ENCODE peak calls at places on chromosome 22, in ten cellular contexts. One of them, this sample, is unnamed.

GRCh38 chr22:31790240-31790639 is 36.4 kb downstream of the DEPDC5 start:
- DNase-seq in GM23248: no peak
- DNase-seq in stimulated activated CD4-positive, alpha-beta T cell treated with anti-CD3 and anti-CD28 coated beads, Interleukin-15, amount 100 ng/mL, for 1 hour: no peak
- DNase-seq in heart right ventricle: no peak
- DNase-seq in osteocyte: no peak
- DNase-seq in CD14-positive monocyte: no peak
- DNase-seq in activated T-cell treated with anti-CD3 and anti-CD28 coated beads, Interleukin-2, amount 50 U/mL, for 72 hours: no peak
- DNase-seq in H9: no peak
- DNase-seq in NCI-H460: no peak
- DNase-seq in choroid plexus epithelial cell: no peak
- DNase-seq in this sample: no peak

GRCh38 chr22:21106000-21106399 is 60.3 kb downstream of the LRRC74B start:
- DNase-seq in heart right ventricle: no peak
- DNase-seq in CD14-positive monocyte: no peak
- DNase-seq in stimulated activated CD4-positive, alpha-beta T cell treated with anti-CD3 and anti-CD28 coated beads, Interleukin-15, amount 100 ng/mL, for 1 hour: no peak
- DNase-seq in osteocyte: no peak
- DNase-seq in choroid plexus epithelial cell: no peak
- DNase-seq in GM23248: no peak
- DNase-seq in activated T-cell treated with anti-CD3 and anti-CD28 coated beads, Interleukin-2, amount 50 U/mL, for 72 hours: no peak
- DNase-seq in NCI-H460: no peak
- DNase-seq in H9: no peak
- DNase-seq in this sample: no peak

GRCh38 chr22:23103199-23103954 is 33.1 kb downstream of the GNAZ start:
- DNase-seq in GM23248: no peak
- DNase-seq in stimulated activated CD4-positive, alpha-beta T cell treated with anti-CD3 and anti-CD28 coated beads, Interleukin-15, amount 100 ng/mL, for 1 hour: no peak
- DNase-seq in heart right ventricle: no peak
- DNase-seq in activated T-cell treated with anti-CD3 and anti-CD28 coated beads, Interleukin-2, amount 50 U/mL, for 72 hours: no peak
- DNase-seq in H9: no peak
- DNase-seq in choroid plexus epithelial cell: no peak
- DNase-seq in NCI-H460: no peak
- DNase-seq in osteocyte: no peak
- DNase-seq in CD14-positive monocyte: no peak
- DNase-seq in this sample: no peak

GRCh38 chr22:45231293-45231692 is 9.4 kb downstream of the KIAA0930 start:
- DNase-seq in heart right ventricle: no peak
- DNase-seq in stimulated activated CD4-positive, alpha-beta T cell treated with anti-CD3 and anti-CD28 coated beads, Interleukin-15, amount 100 ng/mL, for 1 hour: no peak
- DNase-seq in choroid plexus epithelial cell: no peak
- DNase-seq in H9: no peak
- DNase-seq in GM23248: no peak
- DNase-seq in CD14-positive monocyte: no peak
- DNase-seq in NCI-H460: no peak
- DNase-seq in osteocyte: no peak
- DNase-seq in activated T-cell treated with anti-CD3 and anti-CD28 coated beads, Interleukin-2, amount 50 U/mL, for 72 hours: no peak
- DNase-seq in this sample: no peak

GRCh38 chr22:44883011-44883421 is 126.8 kb downstream of the PHF21B start:
- DNase-seq in stimulated activated CD4-positive, alpha-beta T cell treated with anti-CD3 and anti-CD28 coated beads, Interleukin-15, amount 100 ng/mL, for 1 hour: no peak
- DNase-seq in osteocyte: no peak
- DNase-seq in H9: peak
- DNase-seq in NCI-H460: no peak
- DNase-seq in heart right ventricle: no peak
- DNase-seq in choroid plexus epithelial cell: no peak
- DNase-seq in CD14-positive monocyte: no peak
- DNase-seq in activated T-cell treated with anti-CD3 and anti-CD28 coated beads, Interleukin-2, amount 50 U/mL, for 72 hours: no peak
- DNase-seq in GM23248: no peak
- DNase-seq in this sample: no peak

GRCh38 chr22:37563153-37564081 is 3.1 kb downstream of the CDC42EP1 start:
- DNase-seq in H9: no peak
- DNase-seq in CD14-positive monocyte: no peak
- DNase-seq in GM23248: peak
- DNase-seq in heart right ventricle: peak
- DNase-seq in stimulated activated CD4-positive, alpha-beta T cell treated with anti-CD3 and anti-CD28 coated beads, Interleukin-15, amount 100 ng/mL, for 1 hour: no peak
- DNase-seq in activated T-cell treated with anti-CD3 and anti-CD28 coated beads, Interleukin-2, amount 50 U/mL, for 72 hours: no peak
- DNase-seq in NCI-H460: no peak
- DNase-seq in choroid plexus epithelial cell: peak
- DNase-seq in osteocyte: peak
- DNase-seq in this sample: no peak

GRCh38 chr22:24418786-24419479 is 8.5 kb upstream of the ADORA2A start:
- DNase-seq in osteocyte: no peak
- DNase-seq in CD14-positive monocyte: peak
- DNase-seq in heart right ventricle: no peak
- DNase-seq in GM23248: no peak
- DNase-seq in stimulated activated CD4-positive, alpha-beta T cell treated with anti-CD3 and anti-CD28 coated beads, Interleukin-15, amount 100 ng/mL, for 1 hour: no peak
- DNase-seq in H9: no peak
- DNase-seq in activated T-cell treated with anti-CD3 and anti-CD28 coated beads, Interleukin-2, amount 50 U/mL, for 72 hours: no peak
- DNase-seq in NCI-H460: no peak
- DNase-seq in choroid plexus epithelial cell: no peak
- DNase-seq in this sample: no peak

GRCh38 chr22:46649176-46650077 is 29.2 kb downstream of the GRAMD4 start:
- DNase-seq in heart right ventricle: peak
- DNase-seq in osteocyte: no peak
- DNase-seq in CD14-positive monocyte: no peak
- DNase-seq in activated T-cell treated with anti-CD3 and anti-CD28 coated beads, Interleukin-2, amount 50 U/mL, for 72 hours: no peak
- DNase-seq in H9: no peak
- DNase-seq in choroid plexus epithelial cell: peak
- DNase-seq in stimulated activated CD4-positive, alpha-beta T cell treated with anti-CD3 and anti-CD28 coated beads, Interleukin-15, amount 100 ng/mL, for 1 hour: no peak
- DNase-seq in GM23248: peak
- DNase-seq in NCI-H460: peak
- DNase-seq in this sample: peak

GRCh38 chr22:37892566-37893338 is 13.3 kb upstream of the MICALL1 start:
- DNase-seq in CD14-positive monocyte: no peak
- DNase-seq in choroid plexus epithelial cell: no peak
- DNase-seq in osteocyte: no peak
- DNase-seq in activated T-cell treated with anti-CD3 and anti-CD28 coated beads, Interleukin-2, amount 50 U/mL, for 72 hours: no peak
- DNase-seq in GM23248: no peak
- DNase-seq in stimulated activated CD4-positive, alpha-beta T cell treated with anti-CD3 and anti-CD28 coated beads, Interleukin-15, amount 100 ng/mL, for 1 hour: no peak
- DNase-seq in NCI-H460: no peak
- DNase-seq in H9: no peak
- DNase-seq in heart right ventricle: peak
- DNase-seq in this sample: no peak

GRCh38 chr22:21009638-21010425 is 5.1 kb upstream of the P2RX6 start:
- DNase-seq in NCI-H460: no peak
- DNase-seq in stimulated activated CD4-positive, alpha-beta T cell treated with anti-CD3 and anti-CD28 coated beads, Interleukin-15, amount 100 ng/mL, for 1 hour: no peak
- DNase-seq in GM23248: peak
- DNase-seq in heart right ventricle: no peak
- DNase-seq in CD14-positive monocyte: no peak
- DNase-seq in choroid plexus epithelial cell: peak
- DNase-seq in H9: peak
- DNase-seq in activated T-cell treated with anti-CD3 and anti-CD28 coated beads, Interleukin-2, amount 50 U/mL, for 72 hours: no peak
- DNase-seq in osteocyte: no peak
- DNase-seq in this sample: peak

GRCh38 chr22:50178871-50179869 is 6.5 kb upstream of the TRABD start:
- DNase-seq in CD14-positive monocyte: peak
- DNase-seq in choroid plexus epithelial cell: no peak
- DNase-seq in activated T-cell treated with anti-CD3 and anti-CD28 coated beads, Interleukin-2, amount 50 U/mL, for 72 hours: no peak
- DNase-seq in H9: no peak
- DNase-seq in stimulated activated CD4-positive, alpha-beta T cell treated with anti-CD3 and anti-CD28 coated beads, Interleukin-15, amount 100 ng/mL, for 1 hour: no peak
- DNase-seq in NCI-H460: no peak
- DNase-seq in GM23248: no peak
- DNase-seq in heart right ventricle: no peak
- DNase-seq in osteocyte: no peak
- DNase-seq in this sample: no peak

GRCh38 chr22:35215993-35216392 is 41.3 kb upstream of the HMGXB4 start:
- DNase-seq in CD14-positive monocyte: no peak
- DNase-seq in stimulated activated CD4-positive, alpha-beta T cell treated with anti-CD3 and anti-CD28 coated beads, Interleukin-15, amount 100 ng/mL, for 1 hour: no peak
- DNase-seq in H9: no peak
- DNase-seq in activated T-cell treated with anti-CD3 and anti-CD28 coated beads, Interleukin-2, amount 50 U/mL, for 72 hours: no peak
- DNase-seq in choroid plexus epithelial cell: no peak
- DNase-seq in GM23248: no peak
- DNase-seq in NCI-H460: no peak
- DNase-seq in heart right ventricle: no peak
- DNase-seq in osteocyte: no peak
- DNase-seq in this sample: no peak

GRCh38 chr22:46007848-46008261 is 30.9 kb upstream of the WNT7B start:
- DNase-seq in activated T-cell treated with anti-CD3 and anti-CD28 coated beads, Interleukin-2, amount 50 U/mL, for 72 hours: no peak
- DNase-seq in H9: no peak
- DNase-seq in NCI-H460: peak
- DNase-seq in GM23248: peak
- DNase-seq in CD14-positive monocyte: no peak
- DNase-seq in heart right ventricle: peak
- DNase-seq in choroid plexus epithelial cell: peak
- DNase-seq in stimulated activated CD4-positive, alpha-beta T cell treated with anti-CD3 and anti-CD28 coated beads, Interleukin-15, amount 100 ng/mL, for 1 hour: no peak
- DNase-seq in osteocyte: no peak
- DNase-seq in this sample: no peak

GRCh38 chr22:17924735-17925727 is 99.3 kb downstream of the MICAL3 start:
- DNase-seq in NCI-H460: no peak
- DNase-seq in stimulated activated CD4-positive, alpha-beta T cell treated with anti-CD3 and anti-CD28 coated beads, Interleukin-15, amount 100 ng/mL, for 1 hour: no peak
- DNase-seq in choroid plexus epithelial cell: peak
- DNase-seq in CD14-positive monocyte: no peak
- DNase-seq in osteocyte: no peak
- DNase-seq in H9: no peak
- DNase-seq in GM23248: no peak
- DNase-seq in activated T-cell treated with anti-CD3 and anti-CD28 coated beads, Interleukin-2, amount 50 U/mL, for 72 hours: no peak
- DNase-seq in heart right ventricle: no peak
- DNase-seq in this sample: no peak

GRCh38 chr22:31227186-31227585 is 15.1 kb downstream of the LIMK2 start:
- DNase-seq in choroid plexus epithelial cell: no peak
- DNase-seq in H9: no peak
- DNase-seq in activated T-cell treated with anti-CD3 and anti-CD28 coated beads, Interleukin-2, amount 50 U/mL, for 72 hours: no peak
- DNase-seq in stimulated activated CD4-positive, alpha-beta T cell treated with anti-CD3 and anti-CD28 coated beads, Interleukin-15, amount 100 ng/mL, for 1 hour: no peak
- DNase-seq in osteocyte: no peak
- DNase-seq in CD14-positive monocyte: no peak
- DNase-seq in NCI-H460: no peak
- DNase-seq in GM23248: no peak
- DNase-seq in heart right ventricle: no peak
- DNase-seq in this sample: no peak

GRCh38 chr22:45096256-45096907 is 67.3 kb upstream of the NUP50 start:
- DNase-seq in CD14-positive monocyte: peak
- DNase-seq in GM23248: peak
- DNase-seq in NCI-H460: peak
- DNase-seq in H9: peak
- DNase-seq in choroid plexus epithelial cell: peak
- DNase-seq in activated T-cell treated with anti-CD3 and anti-CD28 coated beads, Interleukin-2, amount 50 U/mL, for 72 hours: peak
- DNase-seq in osteocyte: no peak
- DNase-seq in heart right ventricle: no peak
- DNase-seq in stimulated activated CD4-positive, alpha-beta T cell treated with anti-CD3 and anti-CD28 coated beads, Interleukin-15, amount 100 ng/mL, for 1 hour: peak
- DNase-seq in this sample: peak

GRCh38 chr22:23073506-23074229 is 3.3 kb downstream of the GNAZ start:
- DNase-seq in choroid plexus epithelial cell: no peak
- DNase-seq in H9: no peak
- DNase-seq in GM23248: no peak
- DNase-seq in osteocyte: no peak
- DNase-seq in stimulated activated CD4-positive, alpha-beta T cell treated with anti-CD3 and anti-CD28 coated beads, Interleukin-15, amount 100 ng/mL, for 1 hour: no peak
- DNase-seq in activated T-cell treated with anti-CD3 and anti-CD28 coated beads, Interleukin-2, amount 50 U/mL, for 72 hours: no peak
- DNase-seq in CD14-positive monocyte: peak
- DNase-seq in heart right ventricle: peak
- DNase-seq in NCI-H460: no peak
- DNase-seq in this sample: no peak

GRCh38 chr22:22554324-22555284 is 4.5 kb downstream of the PRAME start:
- DNase-seq in choroid plexus epithelial cell: no peak
- DNase-seq in activated T-cell treated with anti-CD3 and anti-CD28 coated beads, Interleukin-2, amount 50 U/mL, for 72 hours: no peak
- DNase-seq in H9: no peak
- DNase-seq in stimulated activated CD4-positive, alpha-beta T cell treated with anti-CD3 and anti-CD28 coated beads, Interleukin-15, amount 100 ng/mL, for 1 hour: no peak
- DNase-seq in NCI-H460: no peak
- DNase-seq in CD14-positive monocyte: no peak
- DNase-seq in GM23248: no peak
- DNase-seq in heart right ventricle: no peak
- DNase-seq in osteocyte: no peak
- DNase-seq in this sample: no peak

GRCh38 chr22:23772315-23773246 is at the start of gene MMP11:
- DNase-seq in stimulated activated CD4-positive, alpha-beta T cell treated with anti-CD3 and anti-CD28 coated beads, Interleukin-15, amount 100 ng/mL, for 1 hour: peak
- DNase-seq in osteocyte: no peak
- DNase-seq in choroid plexus epithelial cell: no peak
- DNase-seq in NCI-H460: no peak
- DNase-seq in GM23248: peak
- DNase-seq in CD14-positive monocyte: no peak
- DNase-seq in activated T-cell treated with anti-CD3 and anti-CD28 coated beads, Interleukin-2, amount 50 U/mL, for 72 hours: peak
- DNase-seq in H9: peak
- DNase-seq in heart right ventricle: peak
- DNase-seq in this sample: no peak

GRCh38 chr22:49535126-49535525 is 292.5 kb downstream of the BRD1 start:
- DNase-seq in GM23248: no peak
- DNase-seq in NCI-H460: no peak
- DNase-seq in CD14-positive monocyte: no peak
- DNase-seq in choroid plexus epithelial cell: no peak
- DNase-seq in H9: peak
- DNase-seq in osteocyte: no peak
- DNase-seq in heart right ventricle: no peak
- DNase-seq in activated T-cell treated with anti-CD3 and anti-CD28 coated beads, Interleukin-2, amount 50 U/mL, for 72 hours: no peak
- DNase-seq in stimulated activated CD4-positive, alpha-beta T cell treated with anti-CD3 and anti-CD28 coated beads, Interleukin-15, amount 100 ng/mL, for 1 hour: no peak
- DNase-seq in this sample: no peak

GRCh38 chr22:38077595-38077994 is 6.4 kb downstream of the SLC16A8 start:
- DNase-seq in choroid plexus epithelial cell: no peak
- DNase-seq in activated T-cell treated with anti-CD3 and anti-CD28 coated beads, Interleukin-2, amount 50 U/mL, for 72 hours: no peak
- DNase-seq in heart right ventricle: no peak
- DNase-seq in CD14-positive monocyte: no peak
- DNase-seq in osteocyte: no peak
- DNase-seq in GM23248: no peak
- DNase-seq in H9: no peak
- DNase-seq in NCI-H460: no peak
- DNase-seq in stimulated activated CD4-positive, alpha-beta T cell treated with anti-CD3 and anti-CD28 coated beads, Interleukin-15, amount 100 ng/mL, for 1 hour: no peak
- DNase-seq in this sample: no peak

GRCh38 chr22:19663821-19664325 is 50.4 kb upstream of the SEPTIN5 start:
- DNase-seq in CD14-positive monocyte: no peak
- DNase-seq in activated T-cell treated with anti-CD3 and anti-CD28 coated beads, Interleukin-2, amount 50 U/mL, for 72 hours: no peak
- DNase-seq in NCI-H460: no peak
- DNase-seq in choroid plexus epithelial cell: peak
- DNase-seq in heart right ventricle: peak
- DNase-seq in H9: no peak
- DNase-seq in osteocyte: peak
- DNase-seq in GM23248: peak
- DNase-seq in stimulated activated CD4-positive, alpha-beta T cell treated with anti-CD3 and anti-CD28 coated beads, Interleukin-15, amount 100 ng/mL, for 1 hour: no peak
- DNase-seq in this sample: no peak

GRCh38 chr22:30569674-30570202 is 4.7 kb downstream of the GAL3ST1 start:
- DNase-seq in heart right ventricle: no peak
- DNase-seq in activated T-cell treated with anti-CD3 and anti-CD28 coated beads, Interleukin-2, amount 50 U/mL, for 72 hours: no peak
- DNase-seq in stimulated activated CD4-positive, alpha-beta T cell treated with anti-CD3 and anti-CD28 coated beads, Interleukin-15, amount 100 ng/mL, for 1 hour: no peak
- DNase-seq in GM23248: no peak
- DNase-seq in H9: no peak
- DNase-seq in CD14-positive monocyte: no peak
- DNase-seq in choroid plexus epithelial cell: no peak
- DNase-seq in NCI-H460: no peak
- DNase-seq in osteocyte: no peak
- DNase-seq in this sample: no peak